ENCODE peak calls at places on chromosomes 16 and 17, in nine cellular contexts. One of them, this sample, is unnamed.

GRCh38 chr16:2971985-2972784 is 3.0 kb downstream of the PAQR4 start:
- DNase-seq in A172: no peak
- DNase-seq in B cell: no peak
- DNase-seq in A673: peak; percentile 41
- DNase-seq in A549: no peak
- DNase-seq in T-helper 17 cell: no peak
- DNase-seq in HT1080: no peak
- DNase-seq in stimulated activated CD8-positive, alpha-beta memory T cell treated with anti-CD3 and anti-CD28 coated beads, Interleukin-4, amount 100 ng/mL, for 1 hour: no peak
- DNase-seq in ACHN: no peak
- DNase-seq in this sample: no peak

GRCh38 chr17:80886641-80887573 is 104.7 kb upstream of the CHMP6 start:
- DNase-seq in A172: no peak
- DNase-seq in B cell: no peak
- DNase-seq in A673: no peak
- DNase-seq in A549: no peak
- DNase-seq in T-helper 17 cell: no peak
- DNase-seq in HT1080: no peak
- DNase-seq in stimulated activated CD8-positive, alpha-beta memory T cell treated with anti-CD3 and anti-CD28 coated beads, Interleukin-4, amount 100 ng/mL, for 1 hour: no peak
- DNase-seq in ACHN: no peak
- DNase-seq in this sample: no peak

GRCh38 chr16:31052131-31052530 is 18.8 kb downstream of the STX4 start:
- DNase-seq in A172: peak; percentile 98
- DNase-seq in B cell: no peak
- DNase-seq in A673: no peak
- DNase-seq in A549: peak; percentile 90
- DNase-seq in T-helper 17 cell: no peak
- DNase-seq in HT1080: peak; percentile 98
- DNase-seq in stimulated activated CD8-positive, alpha-beta memory T cell treated with anti-CD3 and anti-CD28 coated beads, Interleukin-4, amount 100 ng/mL, for 1 hour: no peak
- DNase-seq in ACHN: peak; percentile 97
- DNase-seq in this sample: no peak

GRCh38 chr17:902463-902862 is 77.1 kb downstream of the NXN start:
- DNase-seq in A172: no peak
- DNase-seq in B cell: no peak
- DNase-seq in A673: no peak
- DNase-seq in A549: no peak
- DNase-seq in T-helper 17 cell: no peak
- DNase-seq in HT1080: no peak
- DNase-seq in stimulated activated CD8-positive, alpha-beta memory T cell treated with anti-CD3 and anti-CD28 coated beads, Interleukin-4, amount 100 ng/mL, for 1 hour: no peak
- DNase-seq in ACHN: no peak
- DNase-seq in this sample: no peak

GRCh38 chr16:29862383-29862883 is 593 bp downstream of the CDIPT start:
- DNase-seq in A172: peak; percentile 30
- DNase-seq in B cell: no peak
- DNase-seq in A673: no peak
- DNase-seq in A549: peak; percentile 39
- DNase-seq in T-helper 17 cell: no peak
- DNase-seq in HT1080: no peak
- DNase-seq in stimulated activated CD8-positive, alpha-beta memory T cell treated with anti-CD3 and anti-CD28 coated beads, Interleukin-4, amount 100 ng/mL, for 1 hour: no peak
- DNase-seq in ACHN: peak; percentile 52
- DNase-seq in this sample: peak; percentile 35

GRCh38 chr16:57191056-57191536 is 5.0 kb downstream of the RSPRY1 start:
- DNase-seq in A172: peak; percentile 31
- DNase-seq in B cell: no peak
- DNase-seq in A673: peak; percentile 18
- DNase-seq in A549: no peak
- DNase-seq in T-helper 17 cell: no peak
- DNase-seq in HT1080: peak; percentile 4
- DNase-seq in stimulated activated CD8-positive, alpha-beta memory T cell treated with anti-CD3 and anti-CD28 coated beads, Interleukin-4, amount 100 ng/mL, for 1 hour: no peak
- DNase-seq in ACHN: peak; percentile 58
- DNase-seq in this sample: no peak

GRCh38 chr16:10851512-10851911 is 25.5 kb upstream of the CIITA start:
- DNase-seq in A172: no peak
- DNase-seq in B cell: no peak
- DNase-seq in A673: no peak
- DNase-seq in A549: no peak
- DNase-seq in T-helper 17 cell: no peak
- DNase-seq in HT1080: no peak
- DNase-seq in stimulated activated CD8-positive, alpha-beta memory T cell treated with anti-CD3 and anti-CD28 coated beads, Interleukin-4, amount 100 ng/mL, for 1 hour: no peak
- DNase-seq in ACHN: no peak
- DNase-seq in this sample: no peak

GRCh38 chr16:3444032-3444388 is 530 bp downstream of the NAA60 start:
- DNase-seq in A172: peak; percentile 63
- DNase-seq in B cell: no peak
- DNase-seq in A673: peak; percentile 72
- DNase-seq in A549: peak; percentile 64
- DNase-seq in T-helper 17 cell: no peak
- DNase-seq in HT1080: peak; percentile 75
- DNase-seq in stimulated activated CD8-positive, alpha-beta memory T cell treated with anti-CD3 and anti-CD28 coated beads, Interleukin-4, amount 100 ng/mL, for 1 hour: no peak
- DNase-seq in ACHN: peak; percentile 77
- DNase-seq in this sample: no peak

GRCh38 chr17:74686761-74687160 is 26.0 kb downstream of the CD300LF start:
- DNase-seq in A172: no peak
- DNase-seq in B cell: no peak
- DNase-seq in A673: no peak
- DNase-seq in A549: peak; percentile 29
- DNase-seq in T-helper 17 cell: no peak
- DNase-seq in HT1080: no peak
- DNase-seq in stimulated activated CD8-positive, alpha-beta memory T cell treated with anti-CD3 and anti-CD28 coated beads, Interleukin-4, amount 100 ng/mL, for 1 hour: no peak
- DNase-seq in ACHN: no peak
- DNase-seq in this sample: no peak

GRCh38 chr16:72467157-72467759 is 295.3 kb upstream of the PMFBP1 start:
- DNase-seq in A172: peak; percentile 41
- DNase-seq in B cell: no peak
- DNase-seq in A673: peak; percentile 49
- DNase-seq in A549: peak; percentile 57
- DNase-seq in T-helper 17 cell: no peak
- DNase-seq in HT1080: peak; percentile 40
- DNase-seq in stimulated activated CD8-positive, alpha-beta memory T cell treated with anti-CD3 and anti-CD28 coated beads, Interleukin-4, amount 100 ng/mL, for 1 hour: no peak
- DNase-seq in ACHN: peak; percentile 74
- DNase-seq in this sample: no peak

GRCh38 chr17:67696347-67696746 is 21.4 kb upstream of the NOL11 start:
- DNase-seq in A172: no peak
- DNase-seq in B cell: no peak
- DNase-seq in A673: no peak
- DNase-seq in A549: no peak
- DNase-seq in T-helper 17 cell: no peak
- DNase-seq in HT1080: no peak
- DNase-seq in stimulated activated CD8-positive, alpha-beta memory T cell treated with anti-CD3 and anti-CD28 coated beads, Interleukin-4, amount 100 ng/mL, for 1 hour: no peak
- DNase-seq in ACHN: no peak
- DNase-seq in this sample: no peak

GRCh38 chr16:64206877-64207276 is 915.0 kb downstream of the CDH11 start:
- DNase-seq in A172: no peak
- DNase-seq in B cell: no peak
- DNase-seq in A673: peak; percentile 78
- DNase-seq in A549: no peak
- DNase-seq in T-helper 17 cell: no peak
- DNase-seq in HT1080: no peak
- DNase-seq in stimulated activated CD8-positive, alpha-beta memory T cell treated with anti-CD3 and anti-CD28 coated beads, Interleukin-4, amount 100 ng/mL, for 1 hour: no peak
- DNase-seq in ACHN: no peak
- DNase-seq in this sample: no peak

GRCh38 chr17:45128989-45129388 is 3.3 kb downstream of the PLCD3 start:
- DNase-seq in A172: no peak
- DNase-seq in B cell: no peak
- DNase-seq in A673: no peak
- DNase-seq in A549: no peak
- DNase-seq in T-helper 17 cell: no peak
- DNase-seq in HT1080: no peak
- DNase-seq in stimulated activated CD8-positive, alpha-beta memory T cell treated with anti-CD3 and anti-CD28 coated beads, Interleukin-4, amount 100 ng/mL, for 1 hour: no peak
- DNase-seq in ACHN: no peak
- DNase-seq in this sample: no peak

GRCh38 chr17:21029032-21029431 is 13.8 kb downstream of the USP22 start:
- DNase-seq in A172: no peak
- DNase-seq in B cell: no peak
- DNase-seq in A673: no peak
- DNase-seq in A549: peak; percentile 30
- DNase-seq in T-helper 17 cell: no peak
- DNase-seq in HT1080: no peak
- DNase-seq in stimulated activated CD8-positive, alpha-beta memory T cell treated with anti-CD3 and anti-CD28 coated beads, Interleukin-4, amount 100 ng/mL, for 1 hour: no peak
- DNase-seq in ACHN: no peak
- DNase-seq in this sample: no peak

GRCh38 chr16:82062645-82063058 is 27.6 kb downstream of the HSD17B2 start:
- DNase-seq in A172: no peak
- DNase-seq in B cell: no peak
- DNase-seq in A673: no peak
- DNase-seq in A549: no peak
- DNase-seq in T-helper 17 cell: no peak
- DNase-seq in HT1080: no peak
- DNase-seq in stimulated activated CD8-positive, alpha-beta memory T cell treated with anti-CD3 and anti-CD28 coated beads, Interleukin-4, amount 100 ng/mL, for 1 hour: no peak
- DNase-seq in ACHN: no peak
- DNase-seq in this sample: no peak

GRCh38 chr17:42097691-42098661 is at the start of gene ZNF385C:
- DNase-seq in A172: no peak
- DNase-seq in B cell: no peak
- DNase-seq in A673: no peak
- DNase-seq in A549: no peak
- DNase-seq in T-helper 17 cell: peak; percentile 52
- DNase-seq in HT1080: no peak
- DNase-seq in stimulated activated CD8-positive, alpha-beta memory T cell treated with anti-CD3 and anti-CD28 coated beads, Interleukin-4, amount 100 ng/mL, for 1 hour: peak; percentile 32
- DNase-seq in ACHN: no peak
- DNase-seq in this sample: peak; percentile 66

GRCh38 chr16:72033437-72033836 is 20.9 kb upstream of the HP start:
- DNase-seq in A172: no peak
- DNase-seq in B cell: no peak
- DNase-seq in A673: no peak
- DNase-seq in A549: no peak
- DNase-seq in T-helper 17 cell: no peak
- DNase-seq in HT1080: no peak
- DNase-seq in stimulated activated CD8-positive, alpha-beta memory T cell treated with anti-CD3 and anti-CD28 coated beads, Interleukin-4, amount 100 ng/mL, for 1 hour: no peak
- DNase-seq in ACHN: no peak
- DNase-seq in this sample: no peak

GRCh38 chr16:30743690-30744089 is 4.5 kb upstream of the PHKG2 start:
- DNase-seq in A172: no peak
- DNase-seq in B cell: no peak
- DNase-seq in A673: no peak
- DNase-seq in A549: no peak
- DNase-seq in T-helper 17 cell: no peak
- DNase-seq in HT1080: no peak
- DNase-seq in stimulated activated CD8-positive, alpha-beta memory T cell treated with anti-CD3 and anti-CD28 coated beads, Interleukin-4, amount 100 ng/mL, for 1 hour: no peak
- DNase-seq in ACHN: no peak
- DNase-seq in this sample: no peak

GRCh38 chr16:2428051-2428786 is 1.0 kb upstream of the CCNF start:
- DNase-seq in A172: no peak
- DNase-seq in B cell: peak; percentile 56
- DNase-seq in A673: no peak
- DNase-seq in A549: peak; percentile 44
- DNase-seq in T-helper 17 cell: no peak
- DNase-seq in HT1080: peak; percentile 28
- DNase-seq in stimulated activated CD8-positive, alpha-beta memory T cell treated with anti-CD3 and anti-CD28 coated beads, Interleukin-4, amount 100 ng/mL, for 1 hour: no peak
- DNase-seq in ACHN: peak; percentile 60
- DNase-seq in this sample: peak; percentile 61

GRCh38 chr16:67917140-67917851 is 14.4 kb downstream of the CTRL start:
- DNase-seq in A172: no peak
- DNase-seq in B cell: no peak
- DNase-seq in A673: no peak
- DNase-seq in A549: no peak
- DNase-seq in T-helper 17 cell: no peak
- DNase-seq in HT1080: no peak
- DNase-seq in stimulated activated CD8-positive, alpha-beta memory T cell treated with anti-CD3 and anti-CD28 coated beads, Interleukin-4, amount 100 ng/mL, for 1 hour: no peak
- DNase-seq in ACHN: no peak
- DNase-seq in this sample: no peak

GRCh38 chr16:86210403-86211193 is 299.7 kb upstream of the FOXF1 start:
- DNase-seq in A172: no peak
- DNase-seq in B cell: no peak
- DNase-seq in A673: no peak
- DNase-seq in A549: no peak
- DNase-seq in T-helper 17 cell: no peak
- DNase-seq in HT1080: no peak
- DNase-seq in stimulated activated CD8-positive, alpha-beta memory T cell treated with anti-CD3 and anti-CD28 coated beads, Interleukin-4, amount 100 ng/mL, for 1 hour: no peak
- DNase-seq in ACHN: no peak
- DNase-seq in this sample: no peak

GRCh38 chr17:18160128-18160856 is 23.3 kb upstream of the ALKBH5 start:
- DNase-seq in A172: no peak
- DNase-seq in B cell: no peak
- DNase-seq in A673: no peak
- DNase-seq in A549: no peak
- DNase-seq in T-helper 17 cell: no peak
- DNase-seq in HT1080: no peak
- DNase-seq in stimulated activated CD8-positive, alpha-beta memory T cell treated with anti-CD3 and anti-CD28 coated beads, Interleukin-4, amount 100 ng/mL, for 1 hour: no peak
- DNase-seq in ACHN: no peak
- DNase-seq in this sample: no peak

GRCh38 chr16:31472559-31473203 is 729 bp downstream of the TGFB1I1 start:
- DNase-seq in A172: peak; percentile 87
- DNase-seq in B cell: no peak
- DNase-seq in A673: peak; percentile 84
- DNase-seq in A549: peak; percentile 93
- DNase-seq in T-helper 17 cell: peak; percentile 39
- DNase-seq in HT1080: peak; percentile 90
- DNase-seq in stimulated activated CD8-positive, alpha-beta memory T cell treated with anti-CD3 and anti-CD28 coated beads, Interleukin-4, amount 100 ng/mL, for 1 hour: no peak
- DNase-seq in ACHN: peak; percentile 75
- DNase-seq in this sample: peak; percentile 59

GRCh38 chr16:84650062-84650991 is 2.0 kb downstream of the KLHL36 start:
- DNase-seq in A172: peak; percentile 65
- DNase-seq in B cell: no peak
- DNase-seq in A673: no peak
- DNase-seq in A549: peak; percentile 38
- DNase-seq in T-helper 17 cell: no peak
- DNase-seq in HT1080: no peak
- DNase-seq in stimulated activated CD8-positive, alpha-beta memory T cell treated with anti-CD3 and anti-CD28 coated beads, Interleukin-4, amount 100 ng/mL, for 1 hour: no peak
- DNase-seq in ACHN: peak; percentile 95
- DNase-seq in this sample: no peak

GRCh38 chr16:9047689-9048301 is 43.6 kb upstream of the HAPSTR1 start:
- DNase-seq in A172: peak; percentile 100
- DNase-seq in B cell: no peak
- DNase-seq in A673: peak; percentile 97
- DNase-seq in A549: peak; percentile 98
- DNase-seq in T-helper 17 cell: no peak
- DNase-seq in HT1080: peak; percentile 100
- DNase-seq in stimulated activated CD8-positive, alpha-beta memory T cell treated with anti-CD3 and anti-CD28 coated beads, Interleukin-4, amount 100 ng/mL, for 1 hour: no peak
- DNase-seq in ACHN: peak; percentile 99
- DNase-seq in this sample: no peak

GRCh38 chr17:58136669-58137279 is 11.4 kb upstream of the OR4D1 start:
- DNase-seq in A172: no peak
- DNase-seq in B cell: no peak
- DNase-seq in A673: peak; percentile 41
- DNase-seq in A549: peak; percentile 53
- DNase-seq in T-helper 17 cell: no peak
- DNase-seq in HT1080: no peak
- DNase-seq in stimulated activated CD8-positive, alpha-beta memory T cell treated with anti-CD3 and anti-CD28 coated beads, Interleukin-4, amount 100 ng/mL, for 1 hour: no peak
- DNase-seq in ACHN: peak; percentile 42
- DNase-seq in this sample: no peak

GRCh38 chr17:57515662-57516211 is 229.4 kb downstream of the CCDC182 start:
- DNase-seq in A172: no peak
- DNase-seq in B cell: no peak
- DNase-seq in A673: no peak
- DNase-seq in A549: no peak
- DNase-seq in T-helper 17 cell: no peak
- DNase-seq in HT1080: no peak
- DNase-seq in stimulated activated CD8-positive, alpha-beta memory T cell treated with anti-CD3 and anti-CD28 coated beads, Interleukin-4, amount 100 ng/mL, for 1 hour: no peak
- DNase-seq in ACHN: no peak
- DNase-seq in this sample: no peak

GRCh38 chr16:81675662-81676535 is 103.2 kb upstream of the PLCG2 start:
- DNase-seq in A172: no peak
- DNase-seq in B cell: no peak
- DNase-seq in A673: no peak
- DNase-seq in A549: no peak
- DNase-seq in T-helper 17 cell: no peak
- DNase-seq in HT1080: no peak
- DNase-seq in stimulated activated CD8-positive, alpha-beta memory T cell treated with anti-CD3 and anti-CD28 coated beads, Interleukin-4, amount 100 ng/mL, for 1 hour: no peak
- DNase-seq in ACHN: no peak
- DNase-seq in this sample: no peak

GRCh38 chr17:13600475-13601316 is 1.0 kb downstream of the HS3ST3A1 start:
- DNase-seq in A172: no peak
- DNase-seq in B cell: no peak
- DNase-seq in A673: no peak
- DNase-seq in A549: no peak
- DNase-seq in T-helper 17 cell: no peak
- DNase-seq in HT1080: no peak
- DNase-seq in stimulated activated CD8-positive, alpha-beta memory T cell treated with anti-CD3 and anti-CD28 coated beads, Interleukin-4, amount 100 ng/mL, for 1 hour: no peak
- DNase-seq in ACHN: no peak
- DNase-seq in this sample: peak; percentile 59

GRCh38 chr16:69187387-69187890 is 475 bp downstream of the SNTB2 start:
- DNase-seq in A172: no peak
- DNase-seq in B cell: peak; percentile 41
- DNase-seq in A673: no peak
- DNase-seq in A549: peak; percentile 43
- DNase-seq in T-helper 17 cell: peak; percentile 32
- DNase-seq in HT1080: no peak
- DNase-seq in stimulated activated CD8-positive, alpha-beta memory T cell treated with anti-CD3 and anti-CD28 coated beads, Interleukin-4, amount 100 ng/mL, for 1 hour: peak; percentile 3
- DNase-seq in ACHN: peak; percentile 54
- DNase-seq in this sample: peak; percentile 63

This sample was measured in nephron progenitor cell.